ENCODE peak calls at places on chromosomes 4 and X, in eight cellular contexts. H is right cardiac atrium, N is ascending aorta, O is cardiac muscle cell, U is fibroblast of lung, Q is lung, C is AG04450, M is psoas muscle. Z is an unnamed sample. For H3K27me3, the result is how much of the 10 kb centered on the place peaks cover.

GRCh38 chrX:13128104-13128503 is 83.7 kb upstream of the FAM9C start:
- DNase-seq in M (no peak), C (no peak), N (no peak), U (no peak), O (peak), Q (no peak), H (no peak), Z (no peak)

GRCh38 chr4:155512812-155513211 is 136.0 kb upstream of the MAP9 start:
- DNase-seq in H (no peak), M (no peak), C (no peak), O (peak), N (no peak), Q (no peak), U (peak), Z (no peak)

GRCh38 chr4:131091896-131092295 is 1995.9 kb downstream of the C4orf33 start:
- DNase-seq in H (no peak), O (peak), N (no peak), C (no peak), M (no peak), U (peak), Q (no peak), Z (no peak)

GRCh38 chr4:125985856-125986255 is 671.1 kb downstream of the FAT4 start:
- DNase-seq in U (peak), N (no peak), H (no peak), O (peak), Q (no peak), M (no peak), C (no peak), Z (no peak)

GRCh38 chr4:89283226-89283974 is 24.2 kb downstream of the GPRIN3 start:
- DNase-seq in N (no peak), C (no peak), O (peak), M (no peak), H (no peak), Q (no peak), U (peak), Z (no peak)

GRCh38 chr4:109079731-109080130 is 222.7 kb downstream of the COL25A1 start:
- DNase-seq in H (no peak), U (peak), C (no peak), N (no peak), O (peak), Q (no peak), M (no peak), Z (no peak)

GRCh38 chrX:118495061-118495921 is at the start of gene DOCK11:
- DNase-seq in N (peak), C (peak), H (peak), O (peak), U (peak), M (peak), Q (peak), Z (peak)

GRCh38 chr4:154471032-154471431 is 20.6 kb downstream of the DCHS2 start:
- DNase-seq in M (no peak), H (no peak), U (no peak), C (no peak), O (no peak), N (no peak), Q (no peak), Z (no peak)

GRCh38 chr4:133903029-133903428 is 298.6 kb downstream of the PABPC4L start:
- DNase-seq in M (no peak), Q (no peak), O (no peak), H (no peak), N (no peak), U (no peak), C (no peak), Z (no peak)

GRCh38 chrX:49842603-49843002 is 13.5 kb downstream of the PAGE4 start:
- DNase-seq in N (no peak), H (no peak), C (no peak), Q (no peak), M (no peak), U (no peak), O (no peak), Z (no peak)

GRCh38 chrX:19810370-19810769 is 77.0 kb downstream of the SH3KBP1 start:
- DNase-seq in N (no peak), O (no peak), H (no peak), U (no peak), C (no peak), Q (no peak), M (no peak), Z (no peak)

GRCh38 chr4:143380651-143381050 is 44.0 kb downstream of the GAB1 start:
- DNase-seq in M (no peak), H (no peak), U (no peak), Q (no peak), N (no peak), O (no peak), C (no peak), Z (no peak)
- H3K27ac ChIP-seq in M (peak), H (peak), U (no peak), Q (peak), N (peak), O (peak), C (no peak), Z (peak)

GRCh38 chr4:110962616-110963015 is 339.7 kb upstream of the PITX2 start:
- DNase-seq in O (no peak), U (no peak), N (no peak), H (no peak), Q (no peak), M (no peak), C (no peak), Z (no peak)

GRCh38 chr4:110955748-110956147 is 332.9 kb upstream of the PITX2 start:
- DNase-seq in N (no peak), C (no peak), O (no peak), U (no peak), M (no peak), Q (no peak), H (no peak), Z (no peak)

GRCh38 chr4:110963621-110964020 is 340.7 kb upstream of the PITX2 start:
- DNase-seq in M (no peak), Q (no peak), O (no peak), U (no peak), C (no peak), N (no peak), H (no peak), Z (no peak)

GRCh38 chr4:110953898-110954297 is 331.0 kb upstream of the PITX2 start:
- DNase-seq in Q (no peak), C (no peak), M (no peak), N (no peak), O (no peak), H (no peak), U (no peak), Z (no peak)

GRCh38 chr4:110959041-110959643 is 336.3 kb upstream of the PITX2 start:
- DNase-seq in Q (no peak), H (no peak), C (no peak), O (peak), N (no peak), M (no peak), U (peak), Z (no peak)
- H3K4me3 ChIP-seq in Q (no peak), H (no peak), C (no peak), O (no peak), N (no peak), M (no peak), U (no peak), Z (no peak)

GRCh38 chr4:164379694-164380093 is 374.2 kb upstream of the SMIM31 start:
- DNase-seq in U (no peak), H (no peak), O (no peak), C (no peak), Q (no peak), M (no peak), N (no peak), Z (no peak)

GRCh38 chr4:164383187-164384181 is 370.4 kb upstream of the SMIM31 start:
- DNase-seq in C (no peak), N (no peak), M (no peak), U (peak), Q (no peak), O (no peak), H (peak), Z (no peak)

GRCh38 chr4:164381859-164382258 is 372.1 kb upstream of the SMIM31 start:
- DNase-seq in U (no peak), Q (no peak), H (no peak), N (no peak), O (no peak), C (no peak), M (no peak), Z (no peak)

GRCh38 chr4:164384416-164384815 is 369.5 kb upstream of the SMIM31 start:
- DNase-seq in U (no peak), O (no peak), M (no peak), H (no peak), N (no peak), C (no peak), Q (no peak), Z (no peak)
- H3K27me3 ChIP-seq in U (under half), O (half or more), M (under half), H (under half), N (under half), C (under half), Q (under half), Z (under half)

GRCh38 chr4:57094482-57095223 is 15.5 kb downstream of the IGFBP7 start:
- DNase-seq in C (no peak), Q (no peak), M (no peak), U (peak), N (no peak), H (no peak), O (peak), Z (no peak)

GRCh38 chr4:57093816-57094481 is 16.2 kb downstream of the IGFBP7 start:
- DNase-seq in O (no peak), U (no peak), Q (no peak), M (no peak), C (no peak), H (peak), N (no peak), Z (no peak)

GRCh38 chr4:57095245-57095644 is 14.9 kb downstream of the IGFBP7 start:
- DNase-seq in N (no peak), M (no peak), U (no peak), H (no peak), O (no peak), Q (no peak), C (no peak), Z (no peak)

GRCh38 chr4:57097711-57098110 is 12.5 kb downstream of the IGFBP7 start:
- DNase-seq in H (no peak), O (no peak), U (no peak), C (no peak), M (no peak), N (no peak), Q (no peak), Z (no peak)

GRCh38 chr4:57095956-57096355 is 14.2 kb downstream of the IGFBP7 start:
- DNase-seq in U (peak), C (no peak), Q (no peak), H (no peak), N (no peak), M (no peak), O (peak), Z (no peak)
- H3K27ac ChIP-seq in U (no peak), C (no peak), Q (peak), H (no peak), N (peak), M (no peak), O (no peak), Z (peak)

GRCh38 chrX:37701588-37701987 is 16.0 kb downstream of the XK start:
- DNase-seq in C (no peak), U (no peak), O (no peak), H (no peak), N (no peak), Q (no peak), M (peak), Z (no peak)

GRCh38 chrX:37692918-37693317 is 7.3 kb downstream of the XK start:
- DNase-seq in H (no peak), Q (no peak), C (no peak), O (no peak), U (peak), N (no peak), M (no peak), Z (no peak)

DNA sequence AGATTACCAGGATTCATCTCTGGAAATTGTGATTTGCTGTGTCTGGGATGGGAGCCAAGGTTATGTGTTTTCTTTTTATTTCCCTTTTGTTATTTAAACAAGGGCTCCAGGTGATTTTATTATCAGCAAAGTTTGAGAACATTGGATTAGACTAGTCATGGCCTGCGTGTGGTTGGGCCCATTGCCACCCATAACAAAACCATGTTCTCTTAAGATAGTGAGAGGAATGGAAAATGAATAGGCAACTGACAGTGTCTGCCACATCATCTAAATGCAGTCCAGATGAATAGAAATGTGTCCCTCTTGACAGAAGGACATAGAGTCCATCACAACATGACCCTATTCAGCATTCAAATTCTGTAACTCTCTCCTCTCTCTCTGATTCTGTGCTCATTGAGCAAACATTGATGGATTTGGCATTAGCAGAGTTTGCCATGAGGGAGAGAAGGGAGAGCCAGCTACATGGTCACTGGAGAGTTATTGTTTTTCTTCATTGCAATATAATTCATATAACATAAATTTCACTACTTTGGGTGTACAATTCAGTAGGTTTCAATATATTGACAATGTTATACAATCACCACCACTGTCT is 11.7 kb downstream of the XK start:
- DNase-seq in Q (no peak), N (no peak), U (peak), M (no peak), O (no peak), C (no peak), H (no peak), Z (no peak)
- H3K4me3 ChIP-seq in Q (no peak), N (no peak), U (no peak), M (no peak), O (no peak), C (no peak), H (no peak), Z (no peak)

GRCh38 chr4:8886625-8887406 is 15.2 kb upstream of the HMX1 start:
- DNase-seq in O (no peak), M (no peak), U (no peak), N (no peak), Q (no peak), H (peak), C (no peak), Z (no peak)
- H3K27me3 ChIP-seq in O (half or more), M (under half), U (under half), N (under half), Q (under half), H (under half), C (under half), Z (under half)

GRCh38 chr4:144709159-144709558 is 63.2 kb downstream of the HHIP start:
- DNase-seq in U (peak), Q (no peak), O (peak), M (no peak), N (no peak), H (no peak), C (peak), Z (no peak)
- H3K27ac ChIP-seq in U (no peak), Q (no peak), O (no peak), M (no peak), N (no peak), H (no peak), C (no peak), Z (no peak)

DNA sequence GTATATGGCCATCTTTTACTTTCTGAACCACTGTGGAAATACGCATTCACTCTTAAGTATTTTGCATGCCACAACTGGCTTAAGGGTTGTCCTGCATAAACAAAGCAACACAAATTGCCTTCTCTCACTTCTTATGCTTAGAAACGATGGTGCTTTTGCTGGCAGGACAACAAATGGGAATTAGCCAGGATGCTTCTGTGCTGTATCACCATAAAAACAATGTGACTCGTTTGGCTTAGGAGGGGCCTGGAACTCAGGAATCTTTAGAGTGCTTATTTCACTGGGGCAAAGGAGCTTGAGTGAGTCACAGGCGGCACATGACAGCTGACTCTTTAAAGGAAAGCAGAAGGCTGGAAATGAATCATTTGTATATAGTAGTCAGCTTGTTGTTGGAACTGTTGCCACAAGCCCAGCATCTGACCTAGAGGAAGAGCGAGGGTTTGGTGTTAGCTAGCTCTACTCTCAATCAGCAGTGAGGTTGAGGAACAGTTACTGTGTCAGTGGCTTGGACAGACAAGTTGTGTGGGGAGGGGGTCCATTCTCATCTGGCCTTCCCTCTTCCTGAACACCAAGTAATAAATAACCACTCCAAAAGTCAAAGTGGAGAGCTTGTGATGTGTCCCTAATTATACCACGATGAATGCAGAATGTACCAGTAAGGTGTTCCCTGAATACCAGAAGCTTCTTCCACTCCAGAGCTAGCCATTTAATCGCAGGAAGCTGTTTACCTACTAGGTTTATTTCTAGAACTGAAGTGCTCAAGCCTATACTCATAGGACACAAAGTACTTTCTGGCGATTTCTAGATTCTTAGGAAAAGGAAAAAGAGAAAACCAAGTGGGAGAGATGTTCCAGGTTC is 293.1 kb downstream of the CAMK2D start:
- DNase-seq in Q (peak), U (peak), M (peak), N (peak), C (peak), O (peak), H (peak), Z (peak)
- H3K4me3 ChIP-seq in Q (no peak), U (peak), M (peak), N (no peak), C (peak), O (no peak), H (no peak), Z (no peak)

DNA sequence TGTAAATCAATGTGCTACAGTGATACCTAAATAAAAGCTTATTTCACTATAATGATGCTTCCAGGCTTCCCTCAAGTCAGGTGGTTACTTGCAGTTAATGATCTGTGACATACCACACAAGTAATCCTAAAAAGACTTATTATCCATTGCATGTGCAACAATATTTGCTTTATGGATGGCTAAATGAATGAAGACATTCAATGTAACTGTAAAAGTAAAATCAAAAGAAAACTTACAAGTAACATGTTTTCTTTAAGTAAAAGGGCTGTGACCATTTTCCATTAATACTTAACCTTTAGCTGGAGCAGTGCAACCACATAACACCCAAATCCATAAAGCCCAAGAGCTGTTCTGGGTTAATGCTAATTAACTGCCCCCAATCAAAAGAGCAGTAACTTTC is 42.6 kb downstream of the RAB28 start:
- DNase-seq in H (no peak), U (no peak), C (no peak), N (no peak), M (no peak), O (no peak), Q (no peak), Z (no peak)
- H3K27me3 ChIP-seq in H (under half), U (under half), C (under half), N (under half), M (under half), O (under half), Q (under half), Z (under half)

Z was measured in esophagus muscularis mucosa.